ENCODE peak calls at places on chromosome 17, in five cellular contexts. K, F, Z, Y and V are unnamed samples.
A peak's percentile ranks its signal among the peaks of the same experiment; 100 is the strongest.

GRCh38 chr17:386145-386876 is 33.7 kb upstream of the RPH3AL start:
- DNase-seq in K (peak; percentile 70), F (peak; percentile 85), Z (peak; percentile 87), Y (peak; percentile 72), V (peak; percentile 67)

GRCh38 chr17:8628609-8629169 is 1.8 kb downstream of the MYH10 start:
- DNase-seq in K (no peak), F (no peak), Z (no peak), Y (no peak), V (no peak)

GRCh38 chr17:41679740-41680425 is 8.8 kb upstream of the EIF1 start:
- DNase-seq in K (no peak), F (no peak), Z (no peak), Y (no peak), V (no peak)

GRCh38 chr17:30921544-30922196 is at the start of gene ADAP2:
- DNase-seq in K (peak; percentile 21), F (peak; percentile 73), Z (peak; percentile 45), Y (peak; percentile 76), V (peak; percentile 77)

GRCh38 chr17:1617620-1618174 is 10.9 kb downstream of the SLC43A2 start:
- DNase-seq in K (peak; percentile 34), F (no peak), Z (no peak), Y (peak; percentile 43), V (peak; percentile 89)

GRCh38 chr17:9271989-9272388 is 250.7 kb downstream of the NTN1 start:
- DNase-seq in K (no peak), F (no peak), Z (no peak), Y (no peak), V (no peak)

GRCh38 chr17:38746893-38747384 is 1.2 kb downstream of the PCGF2 start:
- DNase-seq in K (no peak), F (no peak), Z (no peak), Y (no peak), V (no peak)

GRCh38 chr17:50487213-50488096 is 8.8 kb downstream of the RSAD1 start:
- DNase-seq in K (no peak), F (no peak), Z (no peak), Y (no peak), V (peak; percentile 28)

GRCh38 chr17:10033982-10034381 is 128.9 kb upstream of the RCVRN start:
- DNase-seq in K (peak; percentile 54), F (no peak), Z (no peak), Y (peak; percentile 66), V (no peak)

GRCh38 chr17:74757502-74757901 is 9.1 kb downstream of the NHERF1 start:
- DNase-seq in K (no peak), F (no peak), Z (no peak), Y (no peak), V (no peak)

GRCh38 chr17:57215317-57215716 is 41.0 kb upstream of the MSI2 start:
- DNase-seq in K (no peak), F (no peak), Z (no peak), Y (no peak), V (no peak)

GRCh38 chr17:67532326-67532871 is 155.3 kb downstream of the PITPNC1 start:
- DNase-seq in K (no peak), F (no peak), Z (no peak), Y (peak; percentile 70), V (no peak)

GRCh38 chr17:17947966-17948365 is 24.2 kb downstream of the TOM1L2 start:
- DNase-seq in K (no peak), F (no peak), Z (no peak), Y (no peak), V (no peak)

GRCh38 chr17:29215717-29216116 is 30.9 kb upstream of the CRYBA1 start:
- DNase-seq in K (no peak), F (no peak), Z (no peak), Y (no peak), V (no peak)

GRCh38 chr17:28317965-28318758 is 838 bp upstream of the TMEM97 start:
- DNase-seq in K (no peak), F (no peak), Z (peak; percentile 20), Y (no peak), V (peak; percentile 56)

GRCh38 chr17:52636443-52636842 is 477.9 kb upstream of the CA10 start:
- DNase-seq in K (no peak), F (no peak), Z (no peak), Y (no peak), V (no peak)

GRCh38 chr17:4708436-4708835 is 2.0 kb upstream of the ARRB2 start:
- DNase-seq in K (no peak), F (no peak), Z (no peak), Y (peak; percentile 39), V (no peak)

GRCh38 chr17:47323382-47324223 is at the start of gene EFCAB13:
- DNase-seq in K (peak; percentile 84), F (peak; percentile 90), Z (peak; percentile 85), Y (peak; percentile 94), V (peak; percentile 93)

GRCh38 chr17:13597723-13598347 is 3.9 kb downstream of the HS3ST3A1 start:
- DNase-seq in K (peak; percentile 18), F (peak; percentile 22), Z (no peak), Y (peak; percentile 41), V (no peak)

GRCh38 chr17:29049541-29050150 is 6.7 kb downstream of the PIPOX start:
- DNase-seq in K (no peak), F (no peak), Z (no peak), Y (no peak), V (no peak)

GRCh38 chr17:4607773-4608187 is 23.5 kb downstream of the SMTNL2 start:
- DNase-seq in K (peak; percentile 73), F (peak; percentile 76), Z (no peak), Y (peak; percentile 79), V (no peak)

GRCh38 chr17:33292981-33293867 is at the start of gene ASIC2:
- DNase-seq in K (no peak), F (no peak), Z (peak; percentile 25), Y (no peak), V (peak; percentile 52)

GRCh38 chr17:52395308-52395707 is 236.8 kb upstream of the CA10 start:
- DNase-seq in K (no peak), F (no peak), Z (no peak), Y (no peak), V (no peak)

GRCh38 chr17:67443931-67444597 is 67.0 kb downstream of the PITPNC1 start:
- DNase-seq in K (no peak), F (peak; percentile 38), Z (no peak), Y (no peak), V (no peak)

GRCh38 chr17:3738562-3739295 is 15.0 kb downstream of the HASPIN start:
- DNase-seq in K (no peak), F (no peak), Z (no peak), Y (peak; percentile 85), V (peak; percentile 89)

GRCh38 chr17:55996826-55997225 is 156.4 kb upstream of the ANKFN1 start:
- DNase-seq in K (no peak), F (no peak), Z (no peak), Y (no peak), V (no peak)

GRCh38 chr17:79951361-79952264 is 84.1 kb downstream of the TBC1D16 start:
- DNase-seq in K (no peak), F (peak; percentile 47), Z (no peak), Y (peak; percentile 83), V (peak; percentile 46)

GRCh38 chr17:30716461-30717289 is 107.8 kb downstream of the CRLF3 start:
- DNase-seq in K (no peak), F (no peak), Z (no peak), Y (no peak), V (no peak)

GRCh38 chr17:48985436-48986245 is 11.5 kb upstream of the IGF2BP1 start:
- DNase-seq in K (no peak), F (no peak), Z (no peak), Y (no peak), V (no peak)

GRCh38 chr17:48981927-48982539 is 13.6 kb upstream of the GIP start:
- DNase-seq in K (no peak), F (no peak), Z (no peak), Y (no peak), V (no peak)
- TF ChIP-seq CTCF in K (no peak), F (no peak), Z (no peak), Y (no peak), V (no peak)

GRCh38 chr17:37520174-37520573 is 30.5 kb downstream of the DUSP14 start:
- DNase-seq in K (no peak), F (no peak), Z (no peak), Y (no peak), V (no peak)

GRCh38 chr17:37516131-37516561 is 26.5 kb downstream of the DUSP14 start:
- DNase-seq in K (no peak), F (no peak), Z (no peak), Y (no peak), V (no peak)

GRCh38 chr17:37519241-37519985 is 29.7 kb downstream of the DUSP14 start:
- DNase-seq in K (no peak), F (no peak), Z (no peak), Y (no peak), V (no peak)

GRCh38 chr17:37521821-37522220 is 32.1 kb downstream of the DUSP14 start:
- DNase-seq in K (no peak), F (no peak), Z (no peak), Y (no peak), V (no peak)

DNA sequence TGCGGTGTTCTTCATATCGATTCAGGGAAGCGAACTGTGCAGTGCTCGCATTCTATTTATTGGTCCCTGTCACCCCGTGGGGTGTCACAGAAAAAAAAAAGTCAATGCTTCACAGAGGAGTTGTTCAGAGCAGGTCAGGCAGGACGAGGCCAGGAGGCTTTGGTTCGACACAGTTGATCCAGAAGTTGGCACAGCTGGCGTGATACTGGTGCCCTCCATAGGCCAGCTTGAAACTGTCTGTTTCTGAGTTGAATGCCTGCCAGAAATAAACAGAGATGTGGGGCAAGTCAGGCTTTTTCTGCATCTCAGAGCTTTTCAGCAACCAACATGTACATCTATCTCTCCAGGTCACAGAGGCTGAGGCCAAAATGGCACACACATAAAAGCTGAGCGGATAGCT is 29.1 kb downstream of the DUSP14 start:
- DNase-seq in K (no peak), F (no peak), Z (no peak), Y (no peak), V (no peak)
- TF ChIP-seq CTCF in K (no peak), F (no peak), Z (no peak), Y (no peak), V (no peak)

DNA sequence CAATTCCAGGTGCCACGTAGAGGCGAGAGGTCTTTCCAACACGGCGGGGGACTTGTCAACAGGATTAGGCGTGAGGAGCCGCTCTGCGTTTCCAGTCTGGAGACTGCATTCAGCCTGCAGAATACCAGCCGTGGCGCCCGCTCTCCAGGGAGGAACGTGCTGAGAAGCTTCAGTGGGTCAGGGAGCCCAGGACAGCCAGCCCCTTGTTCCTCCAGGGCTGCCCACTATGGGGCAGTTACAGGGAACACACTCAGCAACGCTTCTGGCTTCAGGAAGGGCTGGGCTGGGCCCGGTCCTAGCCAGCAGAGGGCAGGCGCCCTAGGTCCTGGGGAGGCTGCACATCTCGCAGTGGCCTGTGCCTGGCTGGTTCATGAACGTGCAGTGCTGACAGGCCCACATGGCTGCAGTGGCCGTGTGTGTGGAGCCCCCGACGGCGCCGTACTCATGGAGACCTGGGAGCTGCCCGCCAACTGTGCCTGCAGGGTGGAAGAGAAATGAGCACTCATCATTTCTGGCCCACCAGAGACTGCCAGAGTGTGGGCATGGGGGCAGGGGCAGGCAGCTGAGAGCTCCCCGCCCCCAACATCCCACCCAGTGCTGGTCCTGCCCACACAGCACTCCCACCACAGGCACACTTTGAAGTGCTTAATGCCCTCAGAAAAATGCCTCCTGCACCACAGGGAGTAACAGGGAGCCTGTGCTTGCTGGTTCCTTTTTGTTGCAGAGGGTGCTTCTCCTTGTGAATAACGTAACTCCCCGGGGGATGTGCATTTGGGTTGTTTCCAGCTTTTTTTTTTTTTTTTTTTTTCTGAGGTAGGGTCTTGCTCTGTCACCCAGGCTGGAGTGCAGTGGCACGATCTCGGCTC is 7.0 kb upstream of the FAAP100 start:
- DNase-seq in K (no peak), F (no peak), Z (no peak), Y (no peak), V (no peak)
- TF ChIP-seq CTCF in K (no peak), F (no peak), Z (no peak), Y (no peak), V (no peak)

GRCh38 chr17:69743091-69743490 is 328.6 kb downstream of the MAP2K6 start:
- DNase-seq in K (no peak), F (no peak), Z (no peak), Y (no peak), V (no peak)

GRCh38 chr17:69744512-69745098 is 330.1 kb downstream of the MAP2K6 start:
- DNase-seq in K (peak; percentile 64), F (no peak), Z (no peak), Y (no peak), V (no peak)
- TF ChIP-seq CTCF in K (no peak), F (no peak), Z (no peak), Y (no peak), V (no peak)